ENCODE peak calls at places on chromosome 1, in seven cellular contexts. One of them, this sample, is unnamed.

GRCh38 chr1:85463666-85464496 is 1.1 kb downstream of the DDAH1 start:
- DNase-seq in lower lobe of right lung: no peak
- DNase-seq in thyroid gland: peak
- DNase-seq in right lobe of liver: no peak
- DNase-seq in thoracic aorta: no peak
- DNase-seq in mesothelial cell of epicardium: no peak
- DNase-seq in progenitor cell of endocrine pancreas: no peak
- DNase-seq in this sample: no peak

GRCh38 chr1:23166854-23167253 is 1.8 kb downstream of the LUZP1 start:
- DNase-seq in right lobe of liver: no peak
- DNase-seq in progenitor cell of endocrine pancreas: no peak
- DNase-seq in mesothelial cell of epicardium: no peak
- DNase-seq in thoracic aorta: no peak
- DNase-seq in thyroid gland: no peak
- DNase-seq in lower lobe of right lung: no peak
- DNase-seq in this sample: no peak

GRCh38 chr1:58783090-58783992 is 506 bp downstream of the JUN start:
- DNase-seq in mesothelial cell of epicardium: peak
- DNase-seq in progenitor cell of endocrine pancreas: peak
- DNase-seq in right lobe of liver: peak
- DNase-seq in thyroid gland: peak
- DNase-seq in thoracic aorta: peak
- DNase-seq in lower lobe of right lung: peak
- DNase-seq in this sample: peak

GRCh38 chr1:58702766-58703165 is 2.9 kb upstream of the MYSM1 start:
- DNase-seq in right lobe of liver: no peak
- DNase-seq in progenitor cell of endocrine pancreas: no peak
- DNase-seq in thoracic aorta: no peak
- DNase-seq in thyroid gland: no peak
- DNase-seq in lower lobe of right lung: no peak
- DNase-seq in mesothelial cell of epicardium: no peak
- DNase-seq in this sample: no peak

GRCh38 chr1:155191904-155192303 is 15.8 kb downstream of the THBS3 start:
- DNase-seq in thoracic aorta: no peak
- DNase-seq in lower lobe of right lung: peak
- DNase-seq in right lobe of liver: no peak
- DNase-seq in mesothelial cell of epicardium: no peak
- DNase-seq in thyroid gland: no peak
- DNase-seq in progenitor cell of endocrine pancreas: no peak
- DNase-seq in this sample: no peak

GRCh38 chr1:51644533-51645197 is 27.8 kb downstream of the OSBPL9 start:
- DNase-seq in thyroid gland: no peak
- DNase-seq in progenitor cell of endocrine pancreas: no peak
- DNase-seq in mesothelial cell of epicardium: no peak
- DNase-seq in right lobe of liver: no peak
- DNase-seq in lower lobe of right lung: no peak
- DNase-seq in thoracic aorta: no peak
- DNase-seq in this sample: no peak

GRCh38 chr1:26126321-26127084 is 14.9 kb downstream of the PDIK1L start:
- DNase-seq in lower lobe of right lung: no peak
- DNase-seq in right lobe of liver: no peak
- DNase-seq in thyroid gland: peak
- DNase-seq in thoracic aorta: no peak
- DNase-seq in mesothelial cell of epicardium: no peak
- DNase-seq in progenitor cell of endocrine pancreas: no peak
- DNase-seq in this sample: no peak

GRCh38 chr1:38533772-38534472 is 325.6 kb downstream of the RRAGC start:
- DNase-seq in right lobe of liver: no peak
- DNase-seq in progenitor cell of endocrine pancreas: no peak
- DNase-seq in mesothelial cell of epicardium: no peak
- DNase-seq in thoracic aorta: no peak
- DNase-seq in lower lobe of right lung: no peak
- DNase-seq in thyroid gland: no peak
- DNase-seq in this sample: no peak

GRCh38 chr1:201739492-201740085 is 89.4 kb upstream of the IPO9 start:
- DNase-seq in right lobe of liver: no peak
- DNase-seq in lower lobe of right lung: peak
- DNase-seq in progenitor cell of endocrine pancreas: peak
- DNase-seq in thyroid gland: peak
- DNase-seq in mesothelial cell of epicardium: peak
- DNase-seq in thoracic aorta: no peak
- DNase-seq in this sample: peak

GRCh38 chr1:177569476-177569875 is 398.7 kb downstream of the BRINP2 start:
- DNase-seq in thyroid gland: no peak
- DNase-seq in right lobe of liver: no peak
- DNase-seq in mesothelial cell of epicardium: no peak
- DNase-seq in lower lobe of right lung: no peak
- DNase-seq in thoracic aorta: no peak
- DNase-seq in progenitor cell of endocrine pancreas: no peak
- DNase-seq in this sample: no peak

GRCh38 chr1:110890474-110891196 is 17.7 kb downstream of the CD53 start:
- DNase-seq in lower lobe of right lung: no peak
- DNase-seq in thyroid gland: no peak
- DNase-seq in thoracic aorta: no peak
- DNase-seq in right lobe of liver: no peak
- DNase-seq in mesothelial cell of epicardium: no peak
- DNase-seq in progenitor cell of endocrine pancreas: no peak
- DNase-seq in this sample: no peak

GRCh38 chr1:204073837-204074273 is 940 bp downstream of the SOX13 start:
- DNase-seq in lower lobe of right lung: no peak
- DNase-seq in progenitor cell of endocrine pancreas: no peak
- DNase-seq in mesothelial cell of epicardium: no peak
- DNase-seq in thoracic aorta: no peak
- DNase-seq in right lobe of liver: peak
- DNase-seq in thyroid gland: peak
- DNase-seq in this sample: no peak

GRCh38 chr1:31588751-31589515 is 12.6 kb downstream of the TINAGL1 start:
- DNase-seq in thyroid gland: peak
- DNase-seq in thoracic aorta: no peak
- DNase-seq in right lobe of liver: no peak
- DNase-seq in lower lobe of right lung: peak
- DNase-seq in progenitor cell of endocrine pancreas: no peak
- DNase-seq in mesothelial cell of epicardium: peak
- DNase-seq in this sample: peak

GRCh38 chr1:245091818-245092637 is 62.8 kb upstream of the KIF26B start:
- DNase-seq in right lobe of liver: no peak
- DNase-seq in thoracic aorta: peak
- DNase-seq in thyroid gland: peak
- DNase-seq in progenitor cell of endocrine pancreas: no peak
- DNase-seq in lower lobe of right lung: peak
- DNase-seq in mesothelial cell of epicardium: no peak
- DNase-seq in this sample: no peak

GRCh38 chr1:41957568-41957967 is 38.8 kb upstream of the HIVEP3 start:
- DNase-seq in progenitor cell of endocrine pancreas: no peak
- DNase-seq in right lobe of liver: no peak
- DNase-seq in thyroid gland: no peak
- DNase-seq in thoracic aorta: no peak
- DNase-seq in mesothelial cell of epicardium: no peak
- DNase-seq in lower lobe of right lung: no peak
- DNase-seq in this sample: no peak

GRCh38 chr1:39694026-39694425 is 2.8 kb upstream of the HPCAL4 start:
- DNase-seq in thoracic aorta: no peak
- DNase-seq in thyroid gland: no peak
- DNase-seq in right lobe of liver: no peak
- DNase-seq in lower lobe of right lung: no peak
- DNase-seq in progenitor cell of endocrine pancreas: no peak
- DNase-seq in mesothelial cell of epicardium: no peak
- DNase-seq in this sample: no peak

GRCh38 chr1:147539122-147539575 is 2.2 kb upstream of the BCL9 start:
- DNase-seq in right lobe of liver: no peak
- DNase-seq in progenitor cell of endocrine pancreas: no peak
- DNase-seq in thoracic aorta: no peak
- DNase-seq in thyroid gland: peak
- DNase-seq in mesothelial cell of epicardium: no peak
- DNase-seq in lower lobe of right lung: no peak
- DNase-seq in this sample: no peak

GRCh38 chr1:205435904-205436573 is 14.2 kb upstream of the LEMD1 start:
- DNase-seq in progenitor cell of endocrine pancreas: no peak
- DNase-seq in lower lobe of right lung: no peak
- DNase-seq in thoracic aorta: no peak
- DNase-seq in right lobe of liver: no peak
- DNase-seq in mesothelial cell of epicardium: no peak
- DNase-seq in thyroid gland: no peak
- DNase-seq in this sample: peak

GRCh38 chr1:205528887-205529825 is 24.7 kb downstream of the CDK18 start:
- DNase-seq in thyroid gland: peak
- DNase-seq in right lobe of liver: peak
- DNase-seq in thoracic aorta: no peak
- DNase-seq in mesothelial cell of epicardium: peak
- DNase-seq in lower lobe of right lung: peak
- DNase-seq in progenitor cell of endocrine pancreas: peak
- DNase-seq in this sample: peak

GRCh38 chr1:36814774-36815173 is 219.5 kb downstream of the GRIK3 start:
- DNase-seq in lower lobe of right lung: no peak
- DNase-seq in progenitor cell of endocrine pancreas: no peak
- DNase-seq in thoracic aorta: no peak
- DNase-seq in mesothelial cell of epicardium: no peak
- DNase-seq in thyroid gland: no peak
- DNase-seq in right lobe of liver: no peak
- DNase-seq in this sample: no peak

GRCh38 chr1:33724348-33724747 is 139.5 kb upstream of the HMGB4 start:
- DNase-seq in mesothelial cell of epicardium: peak
- DNase-seq in thyroid gland: no peak
- DNase-seq in right lobe of liver: no peak
- DNase-seq in thoracic aorta: no peak
- DNase-seq in progenitor cell of endocrine pancreas: no peak
- DNase-seq in lower lobe of right lung: no peak
- DNase-seq in this sample: no peak
- TF ChIP-seq CTCF in mesothelial cell of epicardium: no peak
- TF ChIP-seq CTCF in thyroid gland: no peak
- TF ChIP-seq CTCF in right lobe of liver: no peak
- TF ChIP-seq CTCF in thoracic aorta: no peak
- TF ChIP-seq CTCF in progenitor cell of endocrine pancreas: no peak
- TF ChIP-seq CTCF in lower lobe of right lung: no peak
- TF ChIP-seq CTCF in this sample: no peak

GRCh38 chr1:27349784-27350672 is 8.2 kb downstream of the SYTL1 start:
- DNase-seq in thyroid gland: peak
- DNase-seq in thoracic aorta: no peak
- DNase-seq in right lobe of liver: no peak
- DNase-seq in mesothelial cell of epicardium: peak
- DNase-seq in progenitor cell of endocrine pancreas: no peak
- DNase-seq in lower lobe of right lung: peak
- DNase-seq in this sample: no peak

GRCh38 chr1:27351541-27352107 is 9.8 kb downstream of the SYTL1 start:
- DNase-seq in thoracic aorta: no peak
- DNase-seq in lower lobe of right lung: no peak
- DNase-seq in mesothelial cell of epicardium: no peak
- DNase-seq in thyroid gland: no peak
- DNase-seq in right lobe of liver: no peak
- DNase-seq in progenitor cell of endocrine pancreas: no peak
- DNase-seq in this sample: no peak

GRCh38 chr1:27353166-27353565 is 11.3 kb downstream of the SYTL1 start:
- DNase-seq in thoracic aorta: no peak
- DNase-seq in mesothelial cell of epicardium: no peak
- DNase-seq in right lobe of liver: no peak
- DNase-seq in lower lobe of right lung: no peak
- DNase-seq in progenitor cell of endocrine pancreas: no peak
- DNase-seq in thyroid gland: no peak
- DNase-seq in this sample: no peak

GRCh38 chr1:27348861-27349783 is 7.3 kb downstream of the SYTL1 start:
- DNase-seq in thoracic aorta: no peak
- DNase-seq in thyroid gland: peak
- DNase-seq in progenitor cell of endocrine pancreas: no peak
- DNase-seq in right lobe of liver: no peak
- DNase-seq in mesothelial cell of epicardium: no peak
- DNase-seq in lower lobe of right lung: peak
- DNase-seq in this sample: no peak

GRCh38 chr1:27350673-27351540 is 9.1 kb downstream of the SYTL1 start:
- DNase-seq in thyroid gland: peak
- DNase-seq in progenitor cell of endocrine pancreas: peak
- DNase-seq in thoracic aorta: no peak
- DNase-seq in right lobe of liver: no peak
- DNase-seq in mesothelial cell of epicardium: no peak
- DNase-seq in lower lobe of right lung: no peak
- DNase-seq in this sample: no peak
- TF ChIP-seq CTCF in thyroid gland: no peak
- TF ChIP-seq CTCF in progenitor cell of endocrine pancreas: peak
- TF ChIP-seq CTCF in thoracic aorta: no peak
- TF ChIP-seq CTCF in right lobe of liver: no peak
- TF ChIP-seq CTCF in mesothelial cell of epicardium: no peak
- TF ChIP-seq CTCF in lower lobe of right lung: no peak
- TF ChIP-seq CTCF in this sample: peak

GRCh38 chr1:220219136-220219442 is 53.2 kb downstream of the RAB3GAP2 start:
- DNase-seq in right lobe of liver: no peak
- DNase-seq in lower lobe of right lung: no peak
- DNase-seq in thyroid gland: no peak
- DNase-seq in thoracic aorta: no peak
- DNase-seq in progenitor cell of endocrine pancreas: no peak
- DNase-seq in mesothelial cell of epicardium: no peak
- DNase-seq in this sample: no peak
- TF ChIP-seq CTCF in right lobe of liver: no peak
- TF ChIP-seq CTCF in lower lobe of right lung: no peak
- TF ChIP-seq CTCF in thyroid gland: no peak
- TF ChIP-seq CTCF in thoracic aorta: no peak
- TF ChIP-seq CTCF in progenitor cell of endocrine pancreas: no peak
- TF ChIP-seq CTCF in mesothelial cell of epicardium: no peak
- TF ChIP-seq CTCF in this sample: no peak

DNA sequence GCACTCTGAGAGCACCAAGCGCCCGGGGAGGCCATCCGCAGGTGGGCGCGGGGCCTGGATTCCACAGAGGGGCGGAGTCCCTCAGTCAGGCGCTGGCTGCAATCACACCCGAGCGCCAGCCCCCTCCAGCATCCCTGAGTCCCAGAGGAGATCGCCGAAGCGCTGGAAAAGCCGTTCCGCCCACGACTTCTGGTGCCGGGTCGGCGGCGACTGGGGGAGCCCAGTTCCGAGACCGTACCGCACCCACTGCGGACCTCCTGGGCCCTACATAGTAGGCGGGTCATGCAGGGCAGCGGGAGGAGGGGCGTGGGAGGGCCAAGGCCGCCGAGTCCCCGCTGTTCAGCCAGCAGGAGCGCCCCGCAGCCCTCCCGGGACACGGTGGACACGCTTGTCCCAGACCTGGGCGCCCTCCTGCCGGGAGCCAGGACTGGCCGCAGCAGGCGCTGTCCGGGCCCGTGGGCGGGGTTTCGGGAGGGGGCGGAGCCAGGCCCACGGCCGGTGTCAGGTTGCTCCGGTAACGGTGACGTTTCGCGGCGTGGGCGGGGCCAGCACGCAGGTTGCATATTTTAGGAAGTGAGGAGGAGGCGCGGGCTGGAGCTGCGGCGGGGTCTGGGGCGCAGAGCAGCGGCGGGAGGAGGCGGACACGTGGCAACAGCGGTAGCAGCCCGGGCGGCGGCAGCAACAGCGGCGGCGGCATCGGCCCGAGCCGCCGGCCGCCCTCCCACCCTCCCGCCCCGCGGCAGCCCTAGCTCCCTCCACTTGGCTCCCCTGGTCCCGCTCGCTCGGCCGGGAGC is at the start of gene ATP1A1:
- DNase-seq in mesothelial cell of epicardium: peak
- DNase-seq in thoracic aorta: peak
- DNase-seq in progenitor cell of endocrine pancreas: peak
- DNase-seq in right lobe of liver: peak
- DNase-seq in lower lobe of right lung: peak
- DNase-seq in thyroid gland: peak
- DNase-seq in this sample: peak
- TF ChIP-seq CTCF in mesothelial cell of epicardium: no peak
- TF ChIP-seq CTCF in thoracic aorta: no peak
- TF ChIP-seq CTCF in progenitor cell of endocrine pancreas: no peak
- TF ChIP-seq CTCF in right lobe of liver: peak
- TF ChIP-seq CTCF in lower lobe of right lung: peak
- TF ChIP-seq CTCF in thyroid gland: no peak
- TF ChIP-seq CTCF in this sample: no peak

GRCh38 chr1:27547220-27548116 is 56.5 kb downstream of the AHDC1 start:
- DNase-seq in thoracic aorta: no peak
- DNase-seq in thyroid gland: no peak
- DNase-seq in progenitor cell of endocrine pancreas: no peak
- DNase-seq in right lobe of liver: no peak
- DNase-seq in lower lobe of right lung: no peak
- DNase-seq in mesothelial cell of epicardium: no peak
- DNase-seq in this sample: no peak
- TF ChIP-seq CTCF in thoracic aorta: no peak
- TF ChIP-seq CTCF in thyroid gland: no peak
- TF ChIP-seq CTCF in progenitor cell of endocrine pancreas: no peak
- TF ChIP-seq CTCF in right lobe of liver: no peak
- TF ChIP-seq CTCF in lower lobe of right lung: no peak
- TF ChIP-seq CTCF in mesothelial cell of epicardium: peak
- TF ChIP-seq CTCF in this sample: no peak

This sample was measured in ascending aorta.